ENCODE peak calls at places on chromosome 1, in five cellular contexts. Y is tibial nerve, U is ascending aorta, W is NCI-H524 treated with DMSO at 0.1 percent for 48 hours, H is MV-4-11. Z is an unnamed sample.

GRCh38 chr1:236259043-236259442 is 22.7 kb downstream of the ERO1B start:
- DNase-seq in U (no peak), W (no peak), H (no peak), Y (no peak), Z (no peak)

GRCh38 chr1:30477588-30477987 is 245.8 kb downstream of the MATN1 start:
- DNase-seq in W (no peak), Y (no peak), U (no peak), H (no peak), Z (no peak)

GRCh38 chr1:32786856-32787255 is 30.3 kb downstream of the YARS1 start:
- DNase-seq in H (no peak), U (no peak), Y (no peak), W (no peak), Z (peak)

GRCh38 chr1:41499591-41499990 is 15.1 kb upstream of the EDN2 start:
- DNase-seq in H (no peak), W (peak), U (no peak), Y (no peak), Z (no peak)

GRCh38 chr1:178282949-178283367 is 189.1 kb downstream of the RASAL2 start:
- DNase-seq in U (no peak), Y (no peak), W (no peak), H (peak), Z (peak)

GRCh38 chr1:151060241-151061011 is at the start of gene MLLT11:
- DNase-seq in U (peak), W (peak), Y (peak), H (no peak), Z (peak)

GRCh38 chr1:25536124-25536523 is 7.3 kb upstream of the LDLRAP1 start:
- DNase-seq in U (no peak), Y (no peak), W (no peak), H (no peak), Z (no peak)

GRCh38 chr1:115322631-115323030 is 15.4 kb downstream of the NGF start:
- DNase-seq in H (no peak), W (no peak), Y (no peak), U (no peak), Z (peak)

GRCh38 chr1:6554907-6555778 is at the start of gene TAS1R1:
- DNase-seq in Y (no peak), W (no peak), U (peak), H (no peak), Z (no peak)

GRCh38 chr1:32861904-32862698 is 8.6 kb downstream of the FNDC5 start:
- DNase-seq in U (peak), Y (no peak), H (no peak), W (no peak), Z (peak)

GRCh38 chr1:198121058-198121829 is 35.6 kb upstream of the NEK7 start:
- DNase-seq in Y (no peak), H (no peak), U (peak), W (no peak), Z (peak)

GRCh38 chr1:245434285-245434684 is 279.5 kb downstream of the KIF26B start:
- DNase-seq in U (no peak), H (no peak), Y (no peak), W (no peak), Z (no peak)

GRCh38 chr1:116762781-116763115 is 8.5 kb downstream of the CD2 start:
- DNase-seq in U (no peak), H (no peak), Y (no peak), W (no peak), Z (no peak)

GRCh38 chr1:15683411-15684039 is 595 bp upstream of the PLEKHM2 start:
- DNase-seq in U (no peak), Y (no peak), W (no peak), H (no peak), Z (no peak)

GRCh38 chr1:200118779-200119505 is 91.4 kb downstream of the NR5A2 start:
- DNase-seq in U (no peak), Y (no peak), H (no peak), W (no peak), Z (no peak)

GRCh38 chr1:20059847-20060246 is 10.1 kb upstream of the PLA2G5 start:
- DNase-seq in Y (no peak), U (no peak), H (peak), W (no peak), Z (no peak)

GRCh38 chr1:115086176-115086830 is 3.0 kb downstream of the TSPAN2 start:
- DNase-seq in Y (no peak), H (peak), W (no peak), U (no peak), Z (no peak)

GRCh38 chr1:114986286-114986685 is 43.3 kb upstream of the TSHB start:
- DNase-seq in H (no peak), Y (no peak), W (no peak), U (no peak), Z (peak)

Z was measured in HCEC 1CT.